ENCODE peak calls at places on chromosomes 11 and 22, in ten cellular contexts. W is erythroblast, U is ovary, Y is hepatic stellate cell, O is NCI-H460, N is H4, H is SK-N-SH, P is HS-27A, D is mesothelial cell of epicardium, V is NCI-H2171 treated with DMSO at 0.1 percent for 48 hours. B is an unnamed sample.

GRCh38 chr22:46728470-46728869 is 9.6 kb downstream of the CERK start:
- DNase-seq in H (peak), P (no peak), Y (no peak), O (no peak), W (no peak), V (no peak), U (no peak), D (no peak), N (no peak), B (no peak)

GRCh38 chr11:26319906-26320305 is 12.0 kb upstream of the ANO3 start:
- DNase-seq in D (no peak), W (no peak), Y (no peak), O (no peak), P (no peak), U (no peak), V (no peak), N (peak), H (no peak), B (no peak)

GRCh38 chr11:65454311-65454695 is 31.7 kb downstream of the NEAT1 start:
- DNase-seq in V (no peak), H (no peak), O (no peak), U (no peak), D (no peak), W (no peak), P (no peak), Y (peak), N (no peak), B (peak)

GRCh38 chr11:61161190-61162091 is at the start of gene VPS37C:
- DNase-seq in P (peak), N (peak), Y (peak), U (peak), O (peak), V (peak), H (peak), W (peak), D (peak), B (peak)

GRCh38 chr22:25898707-25899365 is 156.8 kb downstream of the MYO18B start:
- DNase-seq in N (no peak), H (no peak), V (no peak), P (no peak), D (no peak), Y (no peak), O (no peak), W (no peak), U (no peak), B (no peak)

GRCh38 chr11:69641681-69642548 is 959 bp downstream of the CCND1 start:
- DNase-seq in W (no peak), H (peak), P (no peak), Y (no peak), D (no peak), V (no peak), O (no peak), U (no peak), N (no peak), B (peak)

GRCh38 chr22:24060375-24060788 is 49.3 kb downstream of the CABIN1 start:
- DNase-seq in P (peak), O (no peak), D (no peak), V (no peak), N (peak), W (no peak), U (peak), Y (peak), H (no peak), B (no peak)

GRCh38 chr11:38751421-38751820 is 2153.4 kb upstream of the RAG2 start:
- DNase-seq in H (no peak), D (no peak), N (no peak), P (no peak), Y (no peak), U (no peak), V (no peak), W (no peak), O (no peak), B (no peak)

GRCh38 chr22:29780781-29781676 is 13.9 kb downstream of the UQCR10 start:
- DNase-seq in D (no peak), N (no peak), H (peak), O (no peak), U (peak), W (peak), V (no peak), Y (peak), P (peak), B (no peak)

GRCh38 chr11:43758942-43759341 is 78.4 kb downstream of the HSD17B12 start:
- DNase-seq in O (no peak), P (no peak), Y (no peak), H (no peak), U (no peak), W (no peak), N (no peak), V (no peak), D (no peak), B (no peak)

GRCh38 chr11:1852885-1853284 is at the start of gene LSP1:
- DNase-seq in V (no peak), N (no peak), P (no peak), D (no peak), U (no peak), W (no peak), H (no peak), Y (no peak), O (no peak), B (no peak)

GRCh38 chr11:92224394-92225205 is at the start of gene FAT3:
- DNase-seq in W (no peak), P (no peak), D (peak), N (no peak), O (no peak), V (peak), H (peak), Y (peak), U (peak), B (no peak)

GRCh38 chr11:104151404-104152204 is 12.3 kb downstream of the PDGFD start:
- DNase-seq in H (no peak), O (peak), W (no peak), N (peak), P (no peak), D (no peak), Y (no peak), U (no peak), V (no peak), B (no peak)

GRCh38 chr11:2300936-2301630 is 635 bp downstream of the C11orf21 start:
- DNase-seq in Y (no peak), H (no peak), U (no peak), O (no peak), N (no peak), D (no peak), P (no peak), V (no peak), W (peak), B (peak)

GRCh38 chr11:44590769-44591168 is 25.3 kb downstream of the CD82 start:
- DNase-seq in W (no peak), O (no peak), V (no peak), D (no peak), U (no peak), Y (no peak), N (no peak), P (no peak), H (no peak), B (no peak)

GRCh38 chr22:39299829-39300178 is 19.6 kb downstream of the RPL3 start:
- DNase-seq in P (no peak), U (no peak), W (no peak), N (peak), D (no peak), Y (no peak), H (no peak), O (no peak), V (no peak), B (no peak)

GRCh38 chr11:134047586-134047999 is 21.3 kb upstream of the JAM3 start:
- DNase-seq in N (peak), Y (peak), P (no peak), O (no peak), U (peak), V (no peak), D (no peak), W (no peak), H (no peak), B (peak)

B was measured in sciatic nerve.